ENCODE peak calls at places on chromosomes 12 and 14, in six cellular contexts. One of them, this sample, is unnamed.

GRCh38 chr14:103684471-103684870 is 30.8 kb downstream of the XRCC3 start:
- DNase-seq in SK-N-SH: no peak
- DNase-seq in HCT116: no peak
- DNase-seq in Karpas-422: no peak
- DNase-seq in GM23248: no peak
- DNase-seq in MM.1S: no peak
- DNase-seq in this sample: no peak

GRCh38 chr12:78210894-78211302 is 380.2 kb downstream of the NAV3 start:
- DNase-seq in SK-N-SH: no peak
- DNase-seq in HCT116: no peak
- DNase-seq in Karpas-422: no peak
- DNase-seq in GM23248: peak; percentile 66
- DNase-seq in MM.1S: no peak
- DNase-seq in this sample: peak; percentile 92

GRCh38 chr12:123129651-123130050 is 21.2 kb downstream of the PITPNM2 start:
- DNase-seq in SK-N-SH: no peak
- DNase-seq in HCT116: no peak
- DNase-seq in Karpas-422: no peak
- DNase-seq in GM23248: no peak
- DNase-seq in MM.1S: no peak
- DNase-seq in this sample: no peak

GRCh38 chr14:52936437-52936836 is 14.4 kb downstream of the FERMT2 start:
- DNase-seq in SK-N-SH: no peak
- DNase-seq in HCT116: no peak
- DNase-seq in Karpas-422: no peak
- DNase-seq in GM23248: no peak
- DNase-seq in MM.1S: no peak
- DNase-seq in this sample: no peak

GRCh38 chr12:72872488-72872887 is 600.3 kb downstream of the TRHDE start:
- DNase-seq in SK-N-SH: no peak
- DNase-seq in HCT116: no peak
- DNase-seq in Karpas-422: no peak
- DNase-seq in GM23248: no peak
- DNase-seq in MM.1S: no peak
- DNase-seq in this sample: no peak

GRCh38 chr12:93662961-93663728 is 14.0 kb upstream of the CRADD start:
- DNase-seq in SK-N-SH: no peak
- DNase-seq in HCT116: no peak
- DNase-seq in Karpas-422: no peak
- DNase-seq in GM23248: no peak
- DNase-seq in MM.1S: no peak
- DNase-seq in this sample: peak; percentile 29

GRCh38 chr12:52182898-52183543 is 8.8 kb downstream of the KRT80 start:
- DNase-seq in SK-N-SH: no peak
- DNase-seq in HCT116: no peak
- DNase-seq in Karpas-422: no peak
- DNase-seq in GM23248: no peak
- DNase-seq in MM.1S: no peak
- DNase-seq in this sample: peak; percentile 61

GRCh38 chr12:56836317-56836716 is 73.2 kb downstream of the HSD17B6 start:
- DNase-seq in SK-N-SH: no peak
- DNase-seq in HCT116: no peak
- DNase-seq in Karpas-422: no peak
- DNase-seq in GM23248: peak; percentile 82
- DNase-seq in MM.1S: no peak
- DNase-seq in this sample: peak; percentile 28

GRCh38 chr14:69666698-69667211 is 55.4 kb downstream of the SUSD6 start:
- DNase-seq in SK-N-SH: no peak
- DNase-seq in HCT116: no peak
- DNase-seq in Karpas-422: no peak
- DNase-seq in GM23248: peak; percentile 66
- DNase-seq in MM.1S: no peak
- DNase-seq in this sample: peak; percentile 80

GRCh38 chr12:88058719-88059077 is 29.5 kb upstream of the C12orf50 start:
- DNase-seq in SK-N-SH: no peak
- DNase-seq in HCT116: no peak
- DNase-seq in Karpas-422: no peak
- DNase-seq in GM23248: peak; percentile 36
- DNase-seq in MM.1S: no peak
- DNase-seq in this sample: no peak

GRCh38 chr12:106219043-106219442 is 28.8 kb downstream of the CKAP4 start:
- DNase-seq in SK-N-SH: no peak
- DNase-seq in HCT116: no peak
- DNase-seq in Karpas-422: no peak
- DNase-seq in GM23248: no peak
- DNase-seq in MM.1S: no peak
- DNase-seq in this sample: no peak

GRCh38 chr14:69719501-69719951 is 47.4 kb upstream of the SRSF5 start:
- DNase-seq in SK-N-SH: no peak
- DNase-seq in HCT116: no peak
- DNase-seq in Karpas-422: no peak
- DNase-seq in GM23248: peak; percentile 97
- DNase-seq in MM.1S: no peak
- DNase-seq in this sample: no peak

GRCh38 chr12:112239020-112239419 is 113.7 kb downstream of the TRAFD1 start:
- DNase-seq in SK-N-SH: no peak
- DNase-seq in HCT116: no peak
- DNase-seq in Karpas-422: no peak
- DNase-seq in GM23248: no peak
- DNase-seq in MM.1S: no peak
- DNase-seq in this sample: no peak

GRCh38 chr14:53951661-53952265 is 4.9 kb downstream of the BMP4 start:
- DNase-seq in SK-N-SH: no peak
- DNase-seq in HCT116: no peak
- DNase-seq in Karpas-422: no peak
- DNase-seq in GM23248: no peak
- DNase-seq in MM.1S: no peak
- DNase-seq in this sample: peak; percentile 35

GRCh38 chr12:24125280-24125679 is 175.8 kb upstream of the SOX5 start:
- DNase-seq in SK-N-SH: no peak
- DNase-seq in HCT116: no peak
- DNase-seq in Karpas-422: no peak
- DNase-seq in GM23248: no peak
- DNase-seq in MM.1S: no peak
- DNase-seq in this sample: no peak

GRCh38 chr12:131597327-131597726 is 113.6 kb upstream of the SFSWAP start:
- DNase-seq in SK-N-SH: no peak
- DNase-seq in HCT116: no peak
- DNase-seq in Karpas-422: no peak
- DNase-seq in GM23248: no peak
- DNase-seq in MM.1S: no peak
- DNase-seq in this sample: no peak

GRCh38 chr14:70706177-70706576 is 64.5 kb downstream of the TTC9 start:
- DNase-seq in SK-N-SH: no peak
- DNase-seq in HCT116: no peak
- DNase-seq in Karpas-422: no peak
- DNase-seq in GM23248: no peak
- DNase-seq in MM.1S: no peak
- DNase-seq in this sample: no peak

GRCh38 chr14:89293349-89293916 is 123.6 kb downstream of the FOXN3 start:
- DNase-seq in SK-N-SH: no peak
- DNase-seq in HCT116: no peak
- DNase-seq in Karpas-422: no peak
- DNase-seq in GM23248: no peak
- DNase-seq in MM.1S: no peak
- DNase-seq in this sample: no peak

GRCh38 chr12:131067993-131068942 is 114.6 kb downstream of the ADGRD1 start:
- DNase-seq in SK-N-SH: no peak
- DNase-seq in HCT116: no peak
- DNase-seq in Karpas-422: no peak
- DNase-seq in GM23248: no peak
- DNase-seq in MM.1S: no peak
- DNase-seq in this sample: no peak

GRCh38 chr14:82999802-83000201 is 1466.1 kb upstream of the SEL1L start:
- DNase-seq in SK-N-SH: no peak
- DNase-seq in HCT116: no peak
- DNase-seq in Karpas-422: peak; percentile 59
- DNase-seq in GM23248: peak; percentile 6
- DNase-seq in MM.1S: no peak
- DNase-seq in this sample: no peak

GRCh38 chr12:80702889-80703605 is 4.4 kb upstream of the MYF6 start:
- DNase-seq in SK-N-SH: no peak
- DNase-seq in HCT116: no peak
- DNase-seq in Karpas-422: no peak
- DNase-seq in GM23248: peak; percentile 82
- DNase-seq in MM.1S: peak; percentile 84
- DNase-seq in this sample: peak; percentile 65

GRCh38 chr12:8077207-8077606 is 4.9 kb upstream of the NECAP1 start:
- DNase-seq in SK-N-SH: peak; percentile 17
- DNase-seq in HCT116: no peak
- DNase-seq in Karpas-422: no peak
- DNase-seq in GM23248: peak; percentile 74
- DNase-seq in MM.1S: no peak
- DNase-seq in this sample: peak; percentile 65

GRCh38 chr12:78403136-78403535 is 461.4 kb upstream of the SYT1 start:
- DNase-seq in SK-N-SH: peak; percentile 16
- DNase-seq in HCT116: no peak
- DNase-seq in Karpas-422: no peak
- DNase-seq in GM23248: peak; percentile 67
- DNase-seq in MM.1S: no peak
- DNase-seq in this sample: peak; percentile 85

GRCh38 chr12:54759751-54760150 is 94.6 kb upstream of the MUCL1 start:
- DNase-seq in SK-N-SH: no peak
- DNase-seq in HCT116: peak; percentile 42
- DNase-seq in Karpas-422: peak; percentile 77
- DNase-seq in GM23248: peak; percentile 47
- DNase-seq in MM.1S: peak; percentile 66
- DNase-seq in this sample: peak; percentile 73

GRCh38 chr12:112539221-112539620 is 120.5 kb downstream of the PTPN11 start:
- DNase-seq in SK-N-SH: no peak
- DNase-seq in HCT116: no peak
- DNase-seq in Karpas-422: no peak
- DNase-seq in GM23248: no peak
- DNase-seq in MM.1S: no peak
- DNase-seq in this sample: peak; percentile 49

GRCh38 chr14:99574099-99574880 is 29.7 kb downstream of the CCDC85C start:
- DNase-seq in SK-N-SH: peak; percentile 69
- DNase-seq in HCT116: no peak
- DNase-seq in Karpas-422: peak; percentile 73
- DNase-seq in GM23248: peak; percentile 54
- DNase-seq in MM.1S: no peak
- DNase-seq in this sample: peak; percentile 74

GRCh38 chr12:2422591-2422990 is 369.8 kb downstream of the CACNA1C start:
- DNase-seq in SK-N-SH: no peak
- DNase-seq in HCT116: no peak
- DNase-seq in Karpas-422: no peak
- DNase-seq in GM23248: no peak
- DNase-seq in MM.1S: no peak
- DNase-seq in this sample: no peak

GRCh38 chr12:70005864-70006618 is 181.0 kb downstream of the MYRFL start:
- DNase-seq in SK-N-SH: no peak
- DNase-seq in HCT116: no peak
- DNase-seq in Karpas-422: no peak
- DNase-seq in GM23248: no peak
- DNase-seq in MM.1S: peak; percentile 21
- DNase-seq in this sample: no peak

DNA sequence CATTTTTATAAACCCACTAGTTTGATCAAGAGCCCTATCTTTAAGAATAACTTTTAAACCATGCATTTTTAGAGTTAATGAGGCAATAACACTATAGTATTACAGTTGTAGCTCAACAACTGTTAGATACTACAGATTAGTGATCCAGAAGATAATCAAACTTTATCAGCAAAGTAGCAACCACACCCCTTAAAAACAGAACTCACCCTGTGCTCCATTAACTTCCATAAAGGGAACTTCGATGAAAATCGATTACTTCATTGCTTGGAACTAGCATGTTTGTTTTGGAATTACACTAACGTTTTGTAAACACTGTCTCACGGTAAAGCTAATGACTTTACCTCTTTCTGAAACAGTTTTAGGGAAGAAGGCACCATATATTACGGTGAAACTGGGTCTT is 1.4 kb downstream of the SGPP1 start:
- DNase-seq in SK-N-SH: no peak
- DNase-seq in HCT116: no peak
- DNase-seq in Karpas-422: peak; percentile 72
- DNase-seq in GM23248: peak; percentile 14
- DNase-seq in MM.1S: no peak
- DNase-seq in this sample: peak; percentile 25
- H3K27ac ChIP-seq in SK-N-SH: peak overlapping the region; percentile 61
- H3K27ac ChIP-seq in HCT116: no peak overlapping the region
- H3K27ac ChIP-seq in Karpas-422: peak overlapping the region; percentile 95
- H3K27ac ChIP-seq in GM23248: no peak overlapping the region
- H3K27ac ChIP-seq in MM.1S: no peak overlapping the region
- H3K27ac ChIP-seq in this sample: no peak overlapping the region

GRCh38 chr14:26602902-26603301 is 5.1 kb upstream of the NOVA1 start:
- DNase-seq in SK-N-SH: no peak
- DNase-seq in HCT116: no peak
- DNase-seq in Karpas-422: no peak
- DNase-seq in GM23248: no peak
- DNase-seq in MM.1S: no peak
- DNase-seq in this sample: no peak
- H3K9ac ChIP-seq in SK-N-SH: no peak overlapping the region
- H3K9ac ChIP-seq in HCT116: no peak overlapping the region
- H3K9ac ChIP-seq in Karpas-422: no peak overlapping the region
- H3K9ac ChIP-seq in GM23248: no peak overlapping the region
- H3K9ac ChIP-seq in MM.1S: no peak overlapping the region
- H3K9ac ChIP-seq in this sample: no peak overlapping the region

GRCh38 chr14:98462908-98463307 is 809.1 kb downstream of the BCL11B start:
- DNase-seq in SK-N-SH: no peak
- DNase-seq in HCT116: no peak
- DNase-seq in Karpas-422: no peak
- DNase-seq in GM23248: no peak
- DNase-seq in MM.1S: no peak
- DNase-seq in this sample: no peak

DNA sequence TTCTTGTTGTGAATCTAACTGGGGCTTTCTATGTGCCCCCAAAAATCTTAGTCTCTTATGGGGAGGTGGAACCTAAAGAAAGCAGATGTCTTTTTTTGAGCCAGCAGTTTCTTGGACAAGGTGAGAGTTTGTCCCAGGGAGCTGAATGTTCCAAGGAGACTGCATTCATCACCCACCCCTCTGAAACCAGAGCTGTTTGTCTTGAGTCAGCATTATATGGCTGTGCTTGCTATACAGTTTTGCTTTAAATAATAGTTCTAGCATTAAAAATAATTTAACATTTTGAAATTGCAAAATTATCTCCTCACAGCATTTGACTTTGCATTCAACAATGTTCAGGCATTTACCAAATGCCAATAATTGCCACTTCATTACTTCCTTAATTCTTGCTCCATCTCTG is 813.3 kb downstream of the BCL11B start:
- DNase-seq in SK-N-SH: no peak
- DNase-seq in HCT116: no peak
- DNase-seq in Karpas-422: no peak
- DNase-seq in GM23248: no peak
- DNase-seq in MM.1S: no peak
- DNase-seq in this sample: no peak
- H3K9me2 ChIP-seq in SK-N-SH: no peaks in the 10 kb centered on the region
- H3K9me2 ChIP-seq in HCT116: no peaks in the 10 kb centered on the region
- H3K9me2 ChIP-seq in Karpas-422: no peaks in the 10 kb centered on the region
- H3K9me2 ChIP-seq in GM23248: no peaks in the 10 kb centered on the region
- H3K9me2 ChIP-seq in MM.1S: no peaks in the 10 kb centered on the region
- H3K9me2 ChIP-seq in this sample: no peaks in the 10 kb centered on the region

DNA sequence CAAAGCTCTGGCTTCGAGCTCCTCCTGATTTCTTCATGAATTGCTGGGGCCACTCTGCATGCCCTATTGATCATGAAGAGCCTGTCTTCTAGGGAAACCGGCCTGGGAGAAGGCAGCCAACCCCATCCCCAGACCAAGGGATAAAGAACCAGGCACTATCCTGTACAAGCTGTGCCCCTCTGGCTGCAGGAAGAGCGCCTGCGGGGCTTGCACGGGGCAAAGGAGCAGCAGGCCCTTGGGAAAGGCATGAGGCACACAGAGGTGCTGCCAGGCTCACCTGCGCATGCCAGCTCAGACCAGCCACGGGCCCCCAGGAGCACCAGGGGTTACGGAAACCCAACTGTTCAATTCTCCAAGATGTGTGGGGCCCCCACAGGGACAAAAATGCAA is 2.1 kb downstream of the ITPK1 start:
- DNase-seq in SK-N-SH: no peak
- DNase-seq in HCT116: no peak
- DNase-seq in Karpas-422: no peak
- DNase-seq in GM23248: no peak
- DNase-seq in MM.1S: no peak
- DNase-seq in this sample: no peak
- H3K27ac ChIP-seq in SK-N-SH: no peak overlapping the region
- H3K27ac ChIP-seq in HCT116: peak overlapping the region; percentile 90
- H3K27ac ChIP-seq in Karpas-422: no peak overlapping the region
- H3K27ac ChIP-seq in GM23248: peak overlapping the region; percentile 72
- H3K27ac ChIP-seq in MM.1S: no peak overlapping the region
- H3K27ac ChIP-seq in this sample: no peak overlapping the region

This sample was measured in PC-3.